ENCODE peak calls at places on chromosomes 2 and 18, in six cellular contexts. Y, H, K, G, Q and W are unnamed samples.

GRCh38 chr18:55998071-55998522 is 410.1 kb upstream of the TCF4 start:
- DNase-seq in H (no peak), Y (no peak), K (no peak), Q (peak), G (peak), W (no peak)

GRCh38 chr2:65103013-65103720 is 26.7 kb downstream of the RAB1A start:
- DNase-seq in Q (no peak), Y (no peak), H (no peak), G (peak), K (no peak), W (no peak)

GRCh38 chr2:215722125-215722524 is 286.3 kb upstream of the FN1 start:
- DNase-seq in H (no peak), Y (no peak), Q (no peak), G (no peak), K (no peak), W (no peak)

GRCh38 chr2:25066455-25066854 is 24.6 kb downstream of the EFR3B start:
- DNase-seq in Q (no peak), K (no peak), H (no peak), Y (no peak), G (no peak), W (no peak)

GRCh38 chr2:100408104-100408503 is 9.4 kb downstream of the CHST10 start:
- DNase-seq in K (no peak), H (no peak), Y (no peak), G (no peak), Q (no peak), W (no peak)

GRCh38 chr2:31397099-31397498 is 17.4 kb downstream of the XDH start:
- DNase-seq in Y (no peak), G (peak), H (no peak), K (no peak), Q (no peak), W (no peak)

GRCh38 chr2:166375205-166375735 is 474 bp downstream of the SCN9A start:
- DNase-seq in Q (peak), H (no peak), G (no peak), K (no peak), Y (no peak), W (no peak)

GRCh38 chr2:24490674-24491625 is at the start of gene NCOA1:
- DNase-seq in H (peak), G (peak), K (peak), Y (peak), Q (peak), W (peak)

GRCh38 chr18:62030091-62030985 is 137.5 kb upstream of the RNF152 start:
- DNase-seq in K (no peak), Q (no peak), G (no peak), H (no peak), Y (no peak), W (no peak)

GRCh38 chr18:54423831-54424230 is 66.1 kb downstream of the C18orf54 start:
- DNase-seq in Y (no peak), Q (no peak), K (no peak), G (no peak), H (no peak), W (no peak)

GRCh38 chr18:65817178-65817577 is 66.4 kb downstream of the CDH7 start:
- DNase-seq in Y (no peak), G (no peak), Q (no peak), H (no peak), K (no peak), W (no peak)

GRCh38 chr2:69216535-69217332 is 170.3 kb downstream of the GFPT1 start:
- DNase-seq in Y (no peak), K (no peak), H (no peak), Q (no peak), G (peak), W (no peak)

GRCh38 chr2:705971-706511 is 28.8 kb upstream of the TMEM18 start:
- DNase-seq in G (no peak), K (no peak), Q (no peak), H (no peak), Y (no peak), W (no peak)

GRCh38 chr18:39773656-39774055 is 2181.4 kb upstream of the PIK3C3 start:
- DNase-seq in G (no peak), Q (no peak), Y (no peak), K (no peak), H (no peak), W (no peak)

GRCh38 chr2:171089489-171089888 is 71.2 kb downstream of the TLK1 start:
- DNase-seq in G (no peak), K (no peak), Q (no peak), H (no peak), Y (no peak), W (no peak)

GRCh38 chr2:172052000-172052983 is 33.0 kb upstream of the DLX1 start:
- DNase-seq in Q (no peak), Y (no peak), H (no peak), G (no peak), K (no peak), W (no peak)

GRCh38 chr2:190301032-190301431 is 18.6 kb downstream of the HIBCH start:
- DNase-seq in K (no peak), G (no peak), H (no peak), Y (no peak), Q (no peak), W (no peak)

GRCh38 chr2:119429225-119430000 is 2.2 kb upstream of the TMEM37 start:
- DNase-seq in Y (no peak), H (no peak), K (no peak), G (no peak), Q (no peak), W (no peak)

GRCh38 chr2:3299703-3300102 is 77.9 kb downstream of the EIPR1 start:
- DNase-seq in H (no peak), G (no peak), Q (no peak), K (no peak), Y (no peak), W (no peak)

GRCh38 chr2:109331864-109332848 is 203.2 kb downstream of the SH3RF3 start:
- DNase-seq in Q (peak), G (peak), H (no peak), Y (no peak), K (no peak), W (no peak)

GRCh38 chr2:33212151-33212550 is 264.3 kb upstream of the RASGRP3 start:
- DNase-seq in H (no peak), Q (peak), Y (no peak), G (peak), K (no peak), W (no peak)

GRCh38 chr2:177263451-177264208 is 897 bp downstream of the NFE2L2 start:
- DNase-seq in G (peak), Q (peak), K (peak), Y (peak), H (peak), W (peak)

GRCh38 chr2:26284132-26284531 is 39.4 kb downstream of the HADHB start:
- DNase-seq in Y (no peak), H (no peak), Q (peak), K (no peak), G (peak), W (no peak)

GRCh38 chr2:216057688-216058193 is 23.9 kb downstream of the PECR start:
- DNase-seq in Y (peak), H (no peak), Q (peak), G (peak), K (peak), W (no peak)

GRCh38 chr2:25165992-25166618 is 2.3 kb downstream of the POMC start:
- DNase-seq in G (no peak), K (peak), Y (peak), H (no peak), Q (no peak), W (no peak)

GRCh38 chr2:23073681-23074080 is 311.3 kb upstream of the KLHL29 start:
- DNase-seq in Y (no peak), G (no peak), H (no peak), Q (no peak), K (no peak), W (no peak)

GRCh38 chr2:210528716-210529115 is 27.7 kb upstream of the CPS1 start:
- DNase-seq in H (no peak), Y (no peak), G (peak), Q (peak), K (no peak), W (no peak)

GRCh38 chr18:57431512-57432080 is 3.6 kb upstream of the ONECUT2 start:
- DNase-seq in K (no peak), G (no peak), H (no peak), Y (no peak), Q (no peak), W (no peak)

GRCh38 chr2:206856474-206856873 is 82.8 kb upstream of the CPO start:
- DNase-seq in H (no peak), K (no peak), Y (no peak), Q (peak), G (peak), W (no peak)

GRCh38 chr2:68416081-68416675 is 50.9 kb downstream of the FBXO48 start:
- DNase-seq in Y (no peak), H (no peak), Q (no peak), G (no peak), K (no peak), W (no peak)

GRCh38 chr2:119544075-119545031 is at the start of gene CFAP221:
- DNase-seq in K (peak), Q (peak), Y (no peak), H (peak), G (peak), W (peak)

GRCh38 chr18:28032177-28032576 is 144.8 kb downstream of the CDH2 start:
- DNase-seq in K (no peak), Q (no peak), H (no peak), Y (no peak), G (peak), W (no peak)

GRCh38 chr2:227606476-227606875 is 7.8 kb downstream of the SCYGR2 start:
- DNase-seq in Y (no peak), Q (no peak), K (no peak), H (no peak), G (no peak), W (no peak)